ENCODE peak calls at places on chromosomes 13 and 19, in six cellular contexts. C is uterus, O is ascending aorta, E is lung, A is cardiac muscle cell, B is mucosa of descending colon. X is an unnamed sample.

GRCh38 chr13:102868366-102868936 is 22.6 kb downstream of the ERCC5 start:
- DNase-seq in C (no peak), O (no peak), E (no peak), A (no peak), B (no peak), X (no peak)

GRCh38 chr19:55041627-55042343 is 3.7 kb upstream of the GP6 start:
- DNase-seq in C (no peak), O (no peak), E (no peak), A (no peak), B (no peak), X (no peak)

GRCh38 chr13:73842621-73843020 is 291.6 kb downstream of the KLF12 start:
- DNase-seq in C (no peak), O (no peak), E (no peak), A (no peak), B (no peak), X (no peak)

GRCh38 chr13:73273737-73274136 is 214.9 kb downstream of the KLF5 start:
- DNase-seq in C (no peak), O (no peak), E (no peak), A (peak; percentile 3), B (no peak), X (peak; percentile 2)

GRCh38 chr19:47226426-47227346 is 4.3 kb downstream of the BBC3 start:
- DNase-seq in C (peak; percentile 75), O (peak; percentile 93), E (peak; percentile 86), A (peak; percentile 32), B (peak; percentile 92), X (peak; percentile 96)

GRCh38 chr13:112931028-112931934 is 37.7 kb upstream of the MCF2L start:
- DNase-seq in C (no peak), O (no peak), E (no peak), A (peak; percentile 58), B (peak; percentile 76), X (peak; percentile 28)

GRCh38 chr13:107233541-107233940 is 665.6 kb upstream of the ARGLU1 start:
- DNase-seq in C (no peak), O (no peak), E (no peak), A (no peak), B (no peak), X (no peak)

GRCh38 chr13:30158774-30159445 is 148.4 kb downstream of the KATNAL1 start:
- DNase-seq in C (peak; percentile 55), O (no peak), E (no peak), A (no peak), B (no peak), X (peak; percentile 52)

GRCh38 chr13:63124863-63125262 is 1709.2 kb upstream of the PCDH20 start:
- DNase-seq in C (no peak), O (no peak), E (no peak), A (peak; percentile 23), B (no peak), X (no peak)

GRCh38 chr13:49812806-49813205 is 20.3 kb upstream of the KPNA3 start:
- DNase-seq in C (no peak), O (no peak), E (no peak), A (no peak), B (no peak), X (no peak)

GRCh38 chr19:42528354-42529247 is at the start of gene CEACAM1:
- DNase-seq in C (no peak), O (peak; percentile 60), E (peak; percentile 51), A (no peak), B (peak; percentile 85), X (no peak)

GRCh38 chr13:30191491-30192100 is 115.8 kb downstream of the KATNAL1 start:
- DNase-seq in C (no peak), O (no peak), E (no peak), A (no peak), B (peak; percentile 5), X (peak; percentile 44)

GRCh38 chr19:13100031-13100588 is 2.5 kb downstream of the LYL1 start:
- DNase-seq in C (no peak), O (peak; percentile 65), E (no peak), A (no peak), B (peak; percentile 25), X (no peak)

GRCh38 chr13:75879656-75880055 is 243.5 kb downstream of the LMO7 start:
- DNase-seq in C (no peak), O (no peak), E (no peak), A (no peak), B (no peak), X (no peak)

DNA sequence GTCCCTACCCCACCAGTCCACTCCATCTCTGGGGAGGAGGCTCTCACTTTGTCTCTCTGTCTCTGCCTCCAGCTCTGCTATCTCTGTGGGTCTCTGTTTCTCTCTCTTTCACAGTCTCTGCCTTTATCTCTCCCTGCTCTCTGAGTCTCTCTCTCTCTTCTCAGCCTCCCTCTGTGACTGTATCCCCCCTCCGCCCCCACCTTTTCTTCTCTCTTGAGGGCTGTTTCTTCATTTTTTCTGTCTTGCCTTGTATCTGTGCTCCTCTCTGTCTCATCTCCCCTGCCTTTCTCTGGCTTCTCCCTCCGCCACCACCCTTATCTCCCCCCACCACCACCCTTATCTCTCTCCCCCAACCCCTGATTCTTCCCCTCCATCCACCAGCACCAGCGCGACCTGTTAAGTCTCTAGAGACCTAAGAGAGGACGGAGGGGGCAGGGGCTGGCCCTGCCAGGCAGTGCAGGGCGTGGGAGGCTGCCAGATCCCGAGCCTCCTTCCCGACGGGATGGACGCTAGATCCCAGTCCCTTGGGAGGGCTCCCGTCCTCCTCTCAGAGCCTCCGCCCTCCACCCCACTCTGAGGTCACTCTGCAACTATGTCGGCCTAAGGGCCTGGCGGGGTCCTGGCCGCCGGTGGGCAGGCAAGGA is 1.0 kb downstream of the AXL start:
- DNase-seq in C (peak; percentile 66), O (peak; percentile 81), E (no peak), A (peak; percentile 19), B (no peak), X (peak; percentile 89)
- H3K4me3 ChIP-seq in C (peak overlapping the region; percentile 68), O (peak overlapping the region; percentile 68), E (peak overlapping the region; percentile 35), A (peak overlapping the region; percentile 42), B (peak overlapping the region; percentile 9), X (peak overlapping the region; percentile 71)

GRCh38 chr19:56838930-56839664 is 1.4 kb downstream of the PEG3 start:
- DNase-seq in C (peak; percentile 95), O (peak; percentile 98), E (peak; percentile 88), A (no peak), B (peak; percentile 68), X (no peak)
- H3K9me3 ChIP-seq in C (no peaks in the 10 kb centered on the region), O (no peaks in the 10 kb centered on the region), E (no peaks in the 10 kb centered on the region), A (no peaks in the 10 kb centered on the region), B (peaks cover 83% of the 10 kb centered on the region), X (peaks cover 6% of the 10 kb centered on the region)

DNA sequence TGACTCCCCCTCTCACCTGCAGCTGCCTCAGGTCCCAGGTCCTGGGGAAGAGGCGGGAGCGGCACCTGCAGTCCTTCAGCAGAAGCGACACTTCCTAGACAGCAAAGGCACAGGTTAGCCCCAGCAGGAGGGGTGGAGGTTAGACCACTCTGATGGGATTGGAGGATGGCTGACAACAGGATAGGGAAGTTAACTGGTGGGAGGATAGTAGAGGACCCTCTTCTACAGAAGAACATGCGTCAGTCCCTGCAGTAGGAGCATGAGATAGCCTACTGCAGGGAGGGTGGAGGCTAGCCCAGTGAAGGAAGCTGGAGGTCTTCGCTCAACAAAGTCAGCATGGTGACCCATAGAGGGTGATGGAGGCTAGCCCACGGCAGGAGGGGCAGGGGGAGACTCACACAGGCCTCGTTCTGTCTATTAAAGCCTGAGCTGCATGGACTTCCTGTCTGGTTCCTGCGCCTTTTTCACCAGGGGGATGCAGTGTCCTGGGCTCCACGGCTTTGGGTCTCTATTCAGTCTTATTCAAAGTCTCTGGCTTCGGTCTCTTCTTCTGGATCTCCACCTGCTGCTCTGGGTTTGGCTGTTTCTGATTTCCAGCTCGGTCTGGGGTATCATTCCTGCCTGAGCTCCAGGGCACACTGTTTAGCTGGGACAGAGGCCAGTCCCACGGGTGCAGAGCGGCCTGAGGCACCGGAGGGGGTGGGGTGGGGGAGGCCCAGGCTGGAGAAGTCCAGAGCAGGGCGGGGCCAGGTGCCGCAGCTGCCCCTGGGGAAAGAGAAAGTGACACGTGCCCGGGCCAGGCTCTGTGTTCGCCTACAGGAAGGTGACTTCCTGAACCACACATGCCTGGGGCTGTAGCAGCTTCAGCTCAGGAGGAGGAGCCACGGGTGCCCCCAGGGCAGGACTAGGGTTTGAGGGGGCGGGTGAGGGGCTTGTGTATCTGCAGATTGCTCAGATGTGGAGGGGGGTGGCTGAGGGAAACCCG is 7.3 kb downstream of the IFNL3 start:
- DNase-seq in C (no peak), O (no peak), E (peak; percentile 78), A (peak; percentile 21), B (peak; percentile 63), X (no peak)
- H3K36me3 ChIP-seq in C (no peaks in the 10 kb centered on the region), O (no peaks in the 10 kb centered on the region), E (no peaks in the 10 kb centered on the region), A (no peaks in the 10 kb centered on the region), B (no peaks in the 10 kb centered on the region), X (no peaks in the 10 kb centered on the region)

GRCh38 chr13:44618326-44618725 is 42.2 kb upstream of the TSC22D1 start:
- DNase-seq in C (no peak), O (no peak), E (no peak), A (no peak), B (no peak), X (no peak)
- H3K4me3 ChIP-seq in C (no peak overlapping the region), O (no peak overlapping the region), E (no peak overlapping the region), A (no peak overlapping the region), B (no peak overlapping the region), X (no peak overlapping the region)

DNA sequence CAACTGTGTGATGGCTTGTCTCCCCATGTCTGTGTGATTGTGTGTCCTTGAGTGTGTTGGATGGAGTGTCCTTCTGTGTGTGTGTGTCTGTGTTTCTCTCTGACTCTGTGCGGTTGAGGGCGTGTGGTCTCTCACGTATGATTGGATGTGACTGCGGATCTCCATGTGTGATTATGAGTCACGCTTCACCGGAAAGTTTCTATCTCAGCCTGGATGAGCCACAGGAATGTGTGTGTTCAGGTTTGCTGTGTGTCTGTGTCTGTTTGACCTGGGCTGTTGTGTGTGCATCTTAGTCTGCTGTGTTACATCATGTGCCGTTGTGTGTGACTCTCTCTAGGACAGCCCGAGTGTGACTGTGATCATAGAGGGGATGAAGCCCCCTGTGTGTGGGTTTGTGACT is 15.5 kb upstream of the ZNF835 start:
- DNase-seq in C (no peak), O (no peak), E (no peak), A (no peak), B (no peak), X (no peak)
- H3K9me3 ChIP-seq in C (no peaks in the 10 kb centered on the region), O (no peaks in the 10 kb centered on the region), E (no peaks in the 10 kb centered on the region), A (no peaks in the 10 kb centered on the region), B (peaks cover 64% of the 10 kb centered on the region), X (no peaks in the 10 kb centered on the region)

DNA sequence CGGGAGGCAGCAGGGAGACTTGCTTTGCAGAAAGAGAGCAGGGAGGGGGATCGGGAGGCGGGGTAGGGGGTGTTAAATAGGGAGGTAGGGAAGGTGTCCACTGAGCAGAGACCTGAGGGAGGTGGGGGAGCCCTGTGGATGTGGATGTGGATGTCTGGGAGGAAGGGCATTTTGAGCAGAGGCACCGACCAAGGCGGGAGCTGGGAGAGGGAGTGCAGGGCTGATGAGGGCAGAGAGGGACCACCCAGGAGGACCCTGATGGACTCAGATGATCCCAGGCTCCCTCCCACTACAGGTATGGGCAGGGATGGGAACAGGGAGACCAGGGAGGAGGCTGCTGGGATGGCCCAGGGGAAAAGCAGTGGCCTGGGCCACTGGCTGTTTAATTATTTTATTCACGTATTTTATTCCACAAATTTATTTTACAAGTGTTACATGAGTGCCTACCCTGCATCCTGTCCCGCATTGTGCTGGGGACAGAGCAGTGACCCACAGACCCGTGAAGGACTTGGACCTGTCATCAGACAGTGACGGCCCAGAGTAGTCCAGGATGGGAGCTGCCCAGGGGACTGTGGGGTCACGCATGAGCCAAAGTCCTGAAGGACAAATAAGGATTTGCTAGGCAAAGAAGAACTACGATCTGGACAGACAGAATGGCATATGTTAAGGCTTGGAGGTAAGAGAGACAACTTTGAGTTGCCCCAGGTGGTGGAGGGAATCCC is 5.3 kb downstream of the GRAMD1A start:
- DNase-seq in C (no peak), O (no peak), E (no peak), A (no peak), B (no peak), X (no peak)
- H3K36me3 ChIP-seq in C (no peaks in the 10 kb centered on the region), O (peaks cover 22% of the 10 kb centered on the region), E (peaks cover 14% of the 10 kb centered on the region), A (peaks cover 16% of the 10 kb centered on the region), B (no peaks in the 10 kb centered on the region), X (peaks cover 80% of the 10 kb centered on the region)

X was measured in MG63.